ENCODE peak calls at places on chromosomes 11 and 22, in ten cellular contexts. K is ACHN; J is prostate gland; U is HCT116; O is stimulated activated CD4-positive, alpha-beta T cell treated with anti-CD3 and anti-CD28 coated beads, Interleukin-1b, Interleukin-23, amount 100 ng/mL, for 1 hour; W is left colon; E is DMS79; V is ELR; X is endothelial cell; M is NCI-H1092. Z is an unnamed sample.

GRCh38 chr11:75346912-75347647 is 4.4 kb downstream of the ARRB1 start:
- DNase-seq in X (no peak), O (no peak), J (no peak), M (no peak), K (no peak), V (peak; percentile 28), U (no peak), W (peak; percentile 54), E (peak; percentile 63), Z (no peak)

GRCh38 chr22:25027959-25028840 is 75.7 kb downstream of the KIAA1671 start:
- DNase-seq in E (no peak), W (no peak), J (no peak), O (no peak), X (peak; percentile 67), K (peak; percentile 21), M (no peak), U (no peak), V (peak; percentile 13), Z (no peak)

GRCh38 chr11:62245271-62245753 is 3.3 kb downstream of the SCGB1D2 start:
- DNase-seq in M (no peak), X (peak; percentile 68), J (no peak), O (no peak), W (no peak), U (no peak), K (peak; percentile 30), E (no peak), V (peak; percentile 33), Z (no peak)

GRCh38 chr22:35380537-35381423 is at the start of gene HMOX1:
- DNase-seq in X (peak; percentile 81), O (no peak), K (peak; percentile 79), V (peak; percentile 91), M (peak; percentile 46), U (peak; percentile 51), J (peak; percentile 83), W (peak; percentile 94), E (peak; percentile 14), Z (no peak)

GRCh38 chr22:30572840-30573593 is 1.4 kb downstream of the GAL3ST1 start:
- DNase-seq in W (peak; percentile 66), E (no peak), X (no peak), K (peak; percentile 71), J (no peak), V (no peak), M (no peak), O (no peak), U (no peak), Z (no peak)

GRCh38 chr11:69200331-69201047 is 44.8 kb downstream of the SMIM38 start:
- DNase-seq in E (no peak), V (no peak), J (no peak), W (no peak), K (no peak), X (no peak), U (no peak), O (no peak), M (peak; percentile 54), Z (no peak)

GRCh38 chr11:47189100-47189834 is 3.0 kb upstream of the PACSIN3 start:
- DNase-seq in J (peak; percentile 36), V (peak; percentile 83), K (peak; percentile 26), O (no peak), X (no peak), M (no peak), W (no peak), U (no peak), E (no peak), Z (no peak)

GRCh38 chr11:34128824-34129223 is 23.4 kb downstream of the NAT10 start:
- DNase-seq in O (no peak), M (no peak), W (no peak), X (no peak), K (no peak), V (no peak), E (no peak), U (no peak), J (no peak), Z (no peak)

GRCh38 chr11:35515224-35515623 is 10.2 kb downstream of the PAMR1 start:
- DNase-seq in K (no peak), O (no peak), V (peak; percentile 44), M (no peak), J (no peak), W (no peak), U (no peak), X (no peak), E (no peak), Z (no peak)

GRCh38 chr11:71500601-71501021 is 26.5 kb upstream of the KRTAP5-7 start:
- DNase-seq in V (no peak), J (no peak), K (no peak), X (no peak), E (no peak), O (no peak), U (peak; percentile 2), W (no peak), M (no peak), Z (no peak)

Z was measured in NCI-H187 treated with DMSO at 0.1 percent for 48 hours.